ENCODE peak calls at places on chromosomes 12 and 14, in seven cellular contexts. One of them, this sample, is unnamed. For H3K36me3, the result is how much of the 10 kb centered on the place peaks cover.

GRCh38 chr12:67795235-67795634 is 146.7 kb downstream of the DYRK2 start:
- DNase-seq in esophagus squamous epithelium: no peak
- DNase-seq in neural progenitor cell: no peak
- DNase-seq in uterus: no peak
- DNase-seq in mammary epithelial cell: no peak
- DNase-seq in GM12878: no peak
- DNase-seq in OCI-LY7: no peak
- DNase-seq in this sample: no peak

GRCh38 chr12:47854531-47854930 is 34.8 kb upstream of the HDAC7 start:
- DNase-seq in esophagus squamous epithelium: no peak
- DNase-seq in neural progenitor cell: no peak
- DNase-seq in mammary epithelial cell: no peak
- DNase-seq in uterus: no peak
- DNase-seq in GM12878: no peak
- DNase-seq in OCI-LY7: no peak
- DNase-seq in this sample: no peak

GRCh38 chr14:60736494-60736893 is 1.9 kb downstream of the MNAT1 start:
- DNase-seq in neural progenitor cell: peak
- DNase-seq in GM12878: no peak
- DNase-seq in mammary epithelial cell: peak
- DNase-seq in esophagus squamous epithelium: no peak
- DNase-seq in uterus: no peak
- DNase-seq in OCI-LY7: no peak
- DNase-seq in this sample: no peak

GRCh38 chr12:49624919-49625577 is 1.7 kb downstream of the PRPF40B start:
- DNase-seq in neural progenitor cell: no peak
- DNase-seq in OCI-LY7: no peak
- DNase-seq in GM12878: no peak
- DNase-seq in uterus: no peak
- DNase-seq in mammary epithelial cell: peak
- DNase-seq in esophagus squamous epithelium: no peak
- DNase-seq in this sample: no peak

GRCh38 chr12:31524791-31525495 is 66.0 kb downstream of the DENND5B start:
- DNase-seq in OCI-LY7: no peak
- DNase-seq in uterus: no peak
- DNase-seq in mammary epithelial cell: peak
- DNase-seq in GM12878: peak
- DNase-seq in esophagus squamous epithelium: no peak
- DNase-seq in neural progenitor cell: no peak
- DNase-seq in this sample: no peak

GRCh38 chr14:40463886-40464285 is 1031.7 kb upstream of the FBXO33 start:
- DNase-seq in mammary epithelial cell: no peak
- DNase-seq in uterus: no peak
- DNase-seq in GM12878: no peak
- DNase-seq in esophagus squamous epithelium: no peak
- DNase-seq in neural progenitor cell: no peak
- DNase-seq in OCI-LY7: no peak
- DNase-seq in this sample: no peak

GRCh38 chr14:54172114-54172513 is 215.5 kb upstream of the BMP4 start:
- DNase-seq in GM12878: no peak
- DNase-seq in esophagus squamous epithelium: no peak
- DNase-seq in mammary epithelial cell: no peak
- DNase-seq in OCI-LY7: no peak
- DNase-seq in uterus: no peak
- DNase-seq in neural progenitor cell: no peak
- DNase-seq in this sample: no peak

GRCh38 chr14:67576216-67576615 is 23.9 kb downstream of the PIGH start:
- DNase-seq in mammary epithelial cell: no peak
- DNase-seq in esophagus squamous epithelium: no peak
- DNase-seq in neural progenitor cell: no peak
- DNase-seq in OCI-LY7: no peak
- DNase-seq in uterus: no peak
- DNase-seq in GM12878: no peak
- DNase-seq in this sample: no peak

GRCh38 chr12:31752450-31752849 is 23.6 kb upstream of the AMN1 start:
- DNase-seq in OCI-LY7: peak
- DNase-seq in neural progenitor cell: no peak
- DNase-seq in esophagus squamous epithelium: no peak
- DNase-seq in uterus: no peak
- DNase-seq in GM12878: no peak
- DNase-seq in mammary epithelial cell: no peak
- DNase-seq in this sample: no peak

GRCh38 chr12:123952037-123952436 is 20.6 kb downstream of the CCDC92 start:
- DNase-seq in esophagus squamous epithelium: no peak
- DNase-seq in mammary epithelial cell: no peak
- DNase-seq in OCI-LY7: no peak
- DNase-seq in GM12878: no peak
- DNase-seq in neural progenitor cell: no peak
- DNase-seq in uterus: no peak
- DNase-seq in this sample: no peak

GRCh38 chr12:41185946-41186345 is 2.2 kb upstream of the PDZRN4 start:
- DNase-seq in GM12878: no peak
- DNase-seq in esophagus squamous epithelium: no peak
- DNase-seq in mammary epithelial cell: no peak
- DNase-seq in uterus: no peak
- DNase-seq in neural progenitor cell: no peak
- DNase-seq in OCI-LY7: no peak
- DNase-seq in this sample: no peak

GRCh38 chr12:61546296-61546695 is 713.9 kb upstream of the USP15 start:
- DNase-seq in OCI-LY7: no peak
- DNase-seq in mammary epithelial cell: peak
- DNase-seq in esophagus squamous epithelium: no peak
- DNase-seq in GM12878: no peak
- DNase-seq in neural progenitor cell: no peak
- DNase-seq in uterus: no peak
- DNase-seq in this sample: no peak

GRCh38 chr12:76232013-76232412 is 116.2 kb downstream of the BBS10 start:
- DNase-seq in GM12878: no peak
- DNase-seq in uterus: no peak
- DNase-seq in esophagus squamous epithelium: no peak
- DNase-seq in neural progenitor cell: no peak
- DNase-seq in mammary epithelial cell: no peak
- DNase-seq in OCI-LY7: no peak
- DNase-seq in this sample: no peak

GRCh38 chr14:103509864-103510263 is 12.8 kb downstream of the CKB start:
- DNase-seq in mammary epithelial cell: no peak
- DNase-seq in OCI-LY7: no peak
- DNase-seq in esophagus squamous epithelium: no peak
- DNase-seq in GM12878: no peak
- DNase-seq in uterus: no peak
- DNase-seq in neural progenitor cell: no peak
- DNase-seq in this sample: no peak

GRCh38 chr14:106788534-106788933 is 1262.2 kb downstream of the TMEM121 start:
- DNase-seq in GM12878: no peak
- DNase-seq in mammary epithelial cell: no peak
- DNase-seq in esophagus squamous epithelium: no peak
- DNase-seq in OCI-LY7: no peak
- DNase-seq in uterus: no peak
- DNase-seq in neural progenitor cell: no peak
- DNase-seq in this sample: no peak

GRCh38 chr12:71662861-71663560 is 637 bp downstream of the ZFC3H1 start:
- DNase-seq in neural progenitor cell: peak
- DNase-seq in esophagus squamous epithelium: peak
- DNase-seq in mammary epithelial cell: peak
- DNase-seq in GM12878: no peak
- DNase-seq in OCI-LY7: peak
- DNase-seq in uterus: peak
- DNase-seq in this sample: peak

GRCh38 chr14:71742491-71742890 is 189.7 kb upstream of the RGS6 start:
- DNase-seq in esophagus squamous epithelium: no peak
- DNase-seq in neural progenitor cell: no peak
- DNase-seq in mammary epithelial cell: no peak
- DNase-seq in GM12878: no peak
- DNase-seq in OCI-LY7: no peak
- DNase-seq in uterus: no peak
- DNase-seq in this sample: no peak

GRCh38 chr14:95535226-95536021 is 574 bp downstream of the GLRX5 start:
- DNase-seq in esophagus squamous epithelium: no peak
- DNase-seq in uterus: no peak
- DNase-seq in GM12878: no peak
- DNase-seq in neural progenitor cell: peak
- DNase-seq in OCI-LY7: peak
- DNase-seq in mammary epithelial cell: no peak
- DNase-seq in this sample: no peak

GRCh38 chr12:34598851-34599529 is 576.7 kb downstream of the ALG10 start:
- DNase-seq in GM12878: no peak
- DNase-seq in uterus: no peak
- DNase-seq in mammary epithelial cell: no peak
- DNase-seq in esophagus squamous epithelium: no peak
- DNase-seq in neural progenitor cell: no peak
- DNase-seq in OCI-LY7: no peak
- DNase-seq in this sample: no peak

GRCh38 chr14:99524804-99525698 is 43.8 kb downstream of the CCNK start:
- DNase-seq in mammary epithelial cell: no peak
- DNase-seq in GM12878: no peak
- DNase-seq in esophagus squamous epithelium: no peak
- DNase-seq in OCI-LY7: peak
- DNase-seq in neural progenitor cell: peak
- DNase-seq in uterus: no peak
- DNase-seq in this sample: no peak

GRCh38 chr12:79614730-79615129 is 76.0 kb downstream of the PAWR start:
- DNase-seq in GM12878: no peak
- DNase-seq in OCI-LY7: no peak
- DNase-seq in neural progenitor cell: no peak
- DNase-seq in mammary epithelial cell: no peak
- DNase-seq in esophagus squamous epithelium: no peak
- DNase-seq in uterus: no peak
- DNase-seq in this sample: no peak

GRCh38 chr14:20332946-20333782 is at the start of gene CCNB1IP1:
- DNase-seq in mammary epithelial cell: peak
- DNase-seq in OCI-LY7: peak
- DNase-seq in uterus: peak
- DNase-seq in esophagus squamous epithelium: no peak
- DNase-seq in GM12878: peak
- DNase-seq in neural progenitor cell: peak
- DNase-seq in this sample: peak

GRCh38 chr14:99715266-99716000 is 31.3 kb downstream of the CYP46A1 start:
- DNase-seq in GM12878: no peak
- DNase-seq in mammary epithelial cell: no peak
- DNase-seq in OCI-LY7: no peak
- DNase-seq in esophagus squamous epithelium: no peak
- DNase-seq in uterus: no peak
- DNase-seq in neural progenitor cell: no peak
- DNase-seq in this sample: no peak

GRCh38 chr14:57275023-57275664 is 6.4 kb downstream of the AP5M1 start:
- DNase-seq in uterus: no peak
- DNase-seq in mammary epithelial cell: no peak
- DNase-seq in GM12878: no peak
- DNase-seq in neural progenitor cell: no peak
- DNase-seq in OCI-LY7: no peak
- DNase-seq in esophagus squamous epithelium: no peak
- DNase-seq in this sample: no peak

GRCh38 chr14:61662437-61663311 is 32.6 kb upstream of the HIF1A start:
- DNase-seq in uterus: no peak
- DNase-seq in GM12878: peak
- DNase-seq in neural progenitor cell: peak
- DNase-seq in mammary epithelial cell: peak
- DNase-seq in esophagus squamous epithelium: no peak
- DNase-seq in OCI-LY7: peak
- DNase-seq in this sample: peak

GRCh38 chr14:33563492-33563891 is 387.4 kb downstream of the EGLN3 start:
- DNase-seq in esophagus squamous epithelium: no peak
- DNase-seq in OCI-LY7: no peak
- DNase-seq in neural progenitor cell: no peak
- DNase-seq in uterus: no peak
- DNase-seq in GM12878: no peak
- DNase-seq in mammary epithelial cell: peak
- DNase-seq in this sample: no peak

GRCh38 chr14:70317091-70317968 is 42.2 kb downstream of the COX16 start:
- DNase-seq in esophagus squamous epithelium: no peak
- DNase-seq in uterus: no peak
- DNase-seq in OCI-LY7: no peak
- DNase-seq in GM12878: no peak
- DNase-seq in mammary epithelial cell: no peak
- DNase-seq in neural progenitor cell: peak
- DNase-seq in this sample: no peak

DNA sequence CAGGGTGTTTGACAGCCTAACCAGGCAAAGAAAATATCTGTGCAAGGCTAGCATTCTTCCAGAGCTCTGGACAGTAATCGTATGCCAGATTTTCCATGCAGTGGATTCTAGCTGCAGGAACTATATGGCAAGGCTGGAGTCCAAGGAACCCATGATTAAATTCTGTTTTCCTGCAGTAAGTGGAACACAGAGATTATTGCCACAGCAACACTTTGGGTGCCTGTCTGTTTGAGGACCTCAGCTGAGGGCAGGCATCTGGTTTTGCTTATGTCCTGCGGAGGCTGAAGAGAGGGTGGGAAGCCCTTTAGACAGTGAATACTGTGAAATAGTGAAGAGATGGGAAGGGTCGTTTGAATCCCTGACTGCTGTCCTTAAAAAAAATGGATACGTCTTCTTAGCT is 104.4 kb downstream of the DAD1 start:
- DNase-seq in GM12878: no peak
- DNase-seq in mammary epithelial cell: no peak
- DNase-seq in neural progenitor cell: no peak
- DNase-seq in OCI-LY7: no peak
- DNase-seq in uterus: no peak
- DNase-seq in esophagus squamous epithelium: no peak
- DNase-seq in this sample: no peak
- TF ChIP-seq CTCF in GM12878: no peak
- TF ChIP-seq CTCF in mammary epithelial cell: no peak
- TF ChIP-seq CTCF in neural progenitor cell: no peak
- TF ChIP-seq CTCF in OCI-LY7: no peak
- TF ChIP-seq CTCF in uterus: no peak
- TF ChIP-seq CTCF in esophagus squamous epithelium: no peak
- TF ChIP-seq CTCF in this sample: no peak

DNA sequence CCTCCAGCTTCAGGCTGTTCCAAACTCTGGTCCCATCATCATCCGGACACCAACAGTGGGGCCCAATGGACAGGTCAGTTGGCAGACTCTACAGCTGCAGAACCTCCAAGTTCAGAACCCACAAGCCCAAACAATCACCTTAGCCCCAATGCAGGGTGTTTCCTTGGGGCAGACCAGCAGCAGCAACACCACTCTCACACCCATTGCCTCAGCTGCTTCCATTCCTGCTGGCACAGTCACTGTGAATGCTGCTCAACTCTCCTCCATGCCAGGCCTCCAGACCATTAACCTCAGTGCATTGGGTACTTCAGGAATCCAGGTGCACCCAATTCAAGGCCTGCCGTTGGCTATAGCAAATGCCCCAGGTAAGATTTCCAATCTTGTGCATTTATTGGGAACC is 3.3 kb downstream of the SP1 start:
- DNase-seq in OCI-LY7: no peak
- DNase-seq in uterus: no peak
- DNase-seq in GM12878: no peak
- DNase-seq in neural progenitor cell: no peak
- DNase-seq in mammary epithelial cell: no peak
- DNase-seq in esophagus squamous epithelium: no peak
- DNase-seq in this sample: no peak
- H3K4me3 ChIP-seq in OCI-LY7: peak
- H3K4me3 ChIP-seq in uterus: peak
- H3K4me3 ChIP-seq in GM12878: peak
- H3K4me3 ChIP-seq in neural progenitor cell: peak
- H3K4me3 ChIP-seq in mammary epithelial cell: peak
- H3K4me3 ChIP-seq in esophagus squamous epithelium: peak
- H3K4me3 ChIP-seq in this sample: peak

GRCh38 chr14:93564918-93565317 is 134.2 kb downstream of the UNC79 start:
- DNase-seq in esophagus squamous epithelium: no peak
- DNase-seq in mammary epithelial cell: no peak
- DNase-seq in OCI-LY7: no peak
- DNase-seq in GM12878: no peak
- DNase-seq in neural progenitor cell: no peak
- DNase-seq in uterus: no peak
- DNase-seq in this sample: no peak
- H3K36me3 ChIP-seq in esophagus squamous epithelium: under half
- H3K36me3 ChIP-seq in mammary epithelial cell: under half
- H3K36me3 ChIP-seq in OCI-LY7: under half
- H3K36me3 ChIP-seq in GM12878: under half
- H3K36me3 ChIP-seq in neural progenitor cell: under half
- H3K36me3 ChIP-seq in uterus: under half
- H3K36me3 ChIP-seq in this sample: under half

GRCh38 chr12:52865090-52865944 is 16.5 kb upstream of the KRT78 start:
- DNase-seq in GM12878: no peak
- DNase-seq in neural progenitor cell: peak
- DNase-seq in OCI-LY7: peak
- DNase-seq in esophagus squamous epithelium: no peak
- DNase-seq in uterus: peak
- DNase-seq in mammary epithelial cell: peak
- DNase-seq in this sample: peak
- TF ChIP-seq CTCF in GM12878: peak
- TF ChIP-seq CTCF in neural progenitor cell: peak
- TF ChIP-seq CTCF in OCI-LY7: peak
- TF ChIP-seq CTCF in esophagus squamous epithelium: peak
- TF ChIP-seq CTCF in uterus: peak
- TF ChIP-seq CTCF in mammary epithelial cell: peak
- TF ChIP-seq CTCF in this sample: peak

This sample was measured in lung.